ENCODE peak calls at places on chromosome 17, in eight cellular contexts. One of them, this sample, is unnamed.

GRCh38 chr17:79150035-79150733 is 75.6 kb downstream of the ENGASE start:
- DNase-seq in stimulated activated CD4-positive, alpha-beta T cell treated with anti-CD3 and anti-CD28 coated beads, Interleukin-1b, Interleukin-23, amount 100 ng/mL, for 1 hour: no peak
- DNase-seq in GM19239: no peak
- DNase-seq in endodermal cell: no peak
- DNase-seq in cerebellum: no peak
- DNase-seq in CD4-positive, alpha-beta T cell: no peak
- DNase-seq in activated CD8-positive, alpha-beta memory T cell treated with anti-CD3 and anti-CD28 coated beads, Interleukin-2, amount 50 U/mL, for 48 hours: no peak
- DNase-seq in lower leg skin: no peak
- DNase-seq in this sample: no peak

GRCh38 chr17:79168486-79169055 is 93.9 kb downstream of the ENGASE start:
- DNase-seq in stimulated activated CD4-positive, alpha-beta T cell treated with anti-CD3 and anti-CD28 coated beads, Interleukin-1b, Interleukin-23, amount 100 ng/mL, for 1 hour: no peak
- DNase-seq in GM19239: no peak
- DNase-seq in endodermal cell: no peak
- DNase-seq in cerebellum: no peak
- DNase-seq in CD4-positive, alpha-beta T cell: no peak
- DNase-seq in activated CD8-positive, alpha-beta memory T cell treated with anti-CD3 and anti-CD28 coated beads, Interleukin-2, amount 50 U/mL, for 48 hours: no peak
- DNase-seq in lower leg skin: no peak
- DNase-seq in this sample: no peak

GRCh38 chr17:14752007-14752406 is 451.1 kb downstream of the HS3ST3B1 start:
- DNase-seq in stimulated activated CD4-positive, alpha-beta T cell treated with anti-CD3 and anti-CD28 coated beads, Interleukin-1b, Interleukin-23, amount 100 ng/mL, for 1 hour: no peak
- DNase-seq in GM19239: no peak
- DNase-seq in endodermal cell: no peak
- DNase-seq in cerebellum: no peak
- DNase-seq in CD4-positive, alpha-beta T cell: no peak
- DNase-seq in activated CD8-positive, alpha-beta memory T cell treated with anti-CD3 and anti-CD28 coated beads, Interleukin-2, amount 50 U/mL, for 48 hours: no peak
- DNase-seq in lower leg skin: no peak
- DNase-seq in this sample: no peak

GRCh38 chr17:39671651-39672521 is 3.6 kb downstream of the PNMT start:
- DNase-seq in stimulated activated CD4-positive, alpha-beta T cell treated with anti-CD3 and anti-CD28 coated beads, Interleukin-1b, Interleukin-23, amount 100 ng/mL, for 1 hour: no peak
- DNase-seq in GM19239: no peak
- DNase-seq in endodermal cell: peak
- DNase-seq in cerebellum: no peak
- DNase-seq in CD4-positive, alpha-beta T cell: no peak
- DNase-seq in activated CD8-positive, alpha-beta memory T cell treated with anti-CD3 and anti-CD28 coated beads, Interleukin-2, amount 50 U/mL, for 48 hours: no peak
- DNase-seq in lower leg skin: no peak
- DNase-seq in this sample: peak

GRCh38 chr17:65374966-65375365 is 186.5 kb downstream of the AXIN2 start:
- DNase-seq in stimulated activated CD4-positive, alpha-beta T cell treated with anti-CD3 and anti-CD28 coated beads, Interleukin-1b, Interleukin-23, amount 100 ng/mL, for 1 hour: no peak
- DNase-seq in GM19239: no peak
- DNase-seq in endodermal cell: peak
- DNase-seq in cerebellum: no peak
- DNase-seq in CD4-positive, alpha-beta T cell: no peak
- DNase-seq in activated CD8-positive, alpha-beta memory T cell treated with anti-CD3 and anti-CD28 coated beads, Interleukin-2, amount 50 U/mL, for 48 hours: no peak
- DNase-seq in lower leg skin: no peak
- DNase-seq in this sample: no peak

GRCh38 chr17:75271233-75271954 is 363 bp upstream of the MIF4GD start:
- DNase-seq in stimulated activated CD4-positive, alpha-beta T cell treated with anti-CD3 and anti-CD28 coated beads, Interleukin-1b, Interleukin-23, amount 100 ng/mL, for 1 hour: peak
- DNase-seq in GM19239: peak
- DNase-seq in endodermal cell: peak
- DNase-seq in cerebellum: peak
- DNase-seq in CD4-positive, alpha-beta T cell: peak
- DNase-seq in activated CD8-positive, alpha-beta memory T cell treated with anti-CD3 and anti-CD28 coated beads, Interleukin-2, amount 50 U/mL, for 48 hours: peak
- DNase-seq in lower leg skin: peak
- DNase-seq in this sample: peak

GRCh38 chr17:19546289-19547065 is 12.8 kb downstream of the SLC47A1 start:
- DNase-seq in stimulated activated CD4-positive, alpha-beta T cell treated with anti-CD3 and anti-CD28 coated beads, Interleukin-1b, Interleukin-23, amount 100 ng/mL, for 1 hour: no peak
- DNase-seq in GM19239: no peak
- DNase-seq in endodermal cell: peak
- DNase-seq in cerebellum: no peak
- DNase-seq in CD4-positive, alpha-beta T cell: no peak
- DNase-seq in activated CD8-positive, alpha-beta memory T cell treated with anti-CD3 and anti-CD28 coated beads, Interleukin-2, amount 50 U/mL, for 48 hours: no peak
- DNase-seq in lower leg skin: no peak
- DNase-seq in this sample: no peak

GRCh38 chr17:67601897-67602296 is 115.8 kb upstream of the NOL11 start:
- DNase-seq in stimulated activated CD4-positive, alpha-beta T cell treated with anti-CD3 and anti-CD28 coated beads, Interleukin-1b, Interleukin-23, amount 100 ng/mL, for 1 hour: no peak
- DNase-seq in GM19239: no peak
- DNase-seq in endodermal cell: no peak
- DNase-seq in cerebellum: no peak
- DNase-seq in CD4-positive, alpha-beta T cell: no peak
- DNase-seq in activated CD8-positive, alpha-beta memory T cell treated with anti-CD3 and anti-CD28 coated beads, Interleukin-2, amount 50 U/mL, for 48 hours: no peak
- DNase-seq in lower leg skin: no peak
- DNase-seq in this sample: no peak

GRCh38 chr17:17001874-17002520 is 30.1 kb upstream of the TNFRSF13B start:
- DNase-seq in stimulated activated CD4-positive, alpha-beta T cell treated with anti-CD3 and anti-CD28 coated beads, Interleukin-1b, Interleukin-23, amount 100 ng/mL, for 1 hour: peak
- DNase-seq in GM19239: peak
- DNase-seq in endodermal cell: peak
- DNase-seq in cerebellum: peak
- DNase-seq in CD4-positive, alpha-beta T cell: peak
- DNase-seq in activated CD8-positive, alpha-beta memory T cell treated with anti-CD3 and anti-CD28 coated beads, Interleukin-2, amount 50 U/mL, for 48 hours: peak
- DNase-seq in lower leg skin: peak
- DNase-seq in this sample: no peak

This sample was measured in amygdala.